ENCODE peak calls at places on chromosomes 16 and 17, in four cellular contexts. One of them, this sample, is unnamed.

GRCh38 chr16:4994719-4995434 is 36.7 kb downstream of the SEC14L5 start:
- DNase-seq in breast epithelium: no peak
- DNase-seq in uterus: no peak
- DNase-seq in GM12892: no peak
- DNase-seq in this sample: no peak

GRCh38 chr17:17073627-17074521 is 31.6 kb downstream of the MPRIP start:
- DNase-seq in breast epithelium: no peak
- DNase-seq in uterus: no peak
- DNase-seq in GM12892: no peak
- DNase-seq in this sample: no peak

GRCh38 chr17:72927146-72927545 is 165.3 kb downstream of the SLC39A11 start:
- DNase-seq in breast epithelium: no peak
- DNase-seq in uterus: no peak
- DNase-seq in GM12892: no peak
- DNase-seq in this sample: no peak

GRCh38 chr16:57522960-57523359 is 13.4 kb downstream of the CCDC102A start:
- DNase-seq in breast epithelium: no peak
- DNase-seq in uterus: no peak
- DNase-seq in GM12892: no peak
- DNase-seq in this sample: no peak

GRCh38 chr16:23940111-23940510 is 104.3 kb downstream of the PRKCB start:
- DNase-seq in breast epithelium: no peak
- DNase-seq in uterus: no peak
- DNase-seq in GM12892: no peak
- DNase-seq in this sample: no peak

GRCh38 chr17:73855933-73856332 is 211.7 kb upstream of the SDK2 start:
- DNase-seq in breast epithelium: no peak
- DNase-seq in uterus: no peak
- DNase-seq in GM12892: no peak
- DNase-seq in this sample: peak

GRCh38 chr16:31094088-31094423 is 541 bp downstream of the VKORC1 start:
- DNase-seq in breast epithelium: no peak
- DNase-seq in uterus: no peak
- DNase-seq in GM12892: no peak
- DNase-seq in this sample: no peak

GRCh38 chr16:57480754-57481230 is 5.5 kb downstream of the DOK4 start:
- DNase-seq in breast epithelium: no peak
- DNase-seq in uterus: no peak
- DNase-seq in GM12892: no peak
- DNase-seq in this sample: no peak

GRCh38 chr17:48550313-48551205 is 5.7 kb upstream of the HOXB2 start:
- DNase-seq in breast epithelium: no peak
- DNase-seq in uterus: no peak
- DNase-seq in GM12892: no peak
- DNase-seq in this sample: no peak

GRCh38 chr17:78144146-78144719 is 2.0 kb upstream of the C17orf99 start:
- DNase-seq in breast epithelium: peak
- DNase-seq in uterus: peak
- DNase-seq in GM12892: no peak
- DNase-seq in this sample: peak

GRCh38 chr17:42980766-42981397 is 517 bp downstream of the RUNDC1 start:
- DNase-seq in breast epithelium: no peak
- DNase-seq in uterus: no peak
- DNase-seq in GM12892: peak
- DNase-seq in this sample: peak

GRCh38 chr16:65837431-65837986 is 529.0 kb upstream of the CDH5 start:
- DNase-seq in breast epithelium: no peak
- DNase-seq in uterus: no peak
- DNase-seq in GM12892: no peak
- DNase-seq in this sample: peak

GRCh38 chr17:29615492-29616299 is 7.0 kb downstream of the CORO6 start:
- DNase-seq in breast epithelium: peak
- DNase-seq in uterus: peak
- DNase-seq in GM12892: peak
- DNase-seq in this sample: peak

GRCh38 chr17:58377005-58377660 is 25.1 kb upstream of the SUPT4H1 start:
- DNase-seq in breast epithelium: peak
- DNase-seq in uterus: no peak
- DNase-seq in GM12892: no peak
- DNase-seq in this sample: no peak

GRCh38 chr16:3142327-3142726 is 7.5 kb downstream of the ZNF213 start:
- DNase-seq in breast epithelium: no peak
- DNase-seq in uterus: no peak
- DNase-seq in GM12892: no peak
- DNase-seq in this sample: no peak

GRCh38 chr16:78786635-78787034 is 687.2 kb downstream of the WWOX start:
- DNase-seq in breast epithelium: no peak
- DNase-seq in uterus: no peak
- DNase-seq in GM12892: no peak
- DNase-seq in this sample: no peak

GRCh38 chr17:37043201-37043600 is 94.4 kb downstream of the AATF start:
- DNase-seq in breast epithelium: no peak
- DNase-seq in uterus: no peak
- DNase-seq in GM12892: no peak
- DNase-seq in this sample: no peak

GRCh38 chr17:43832976-43833829 is at the start of gene MPP3:
- DNase-seq in breast epithelium: peak
- DNase-seq in uterus: peak
- DNase-seq in GM12892: no peak
- DNase-seq in this sample: peak

GRCh38 chr16:86664518-86665318 is 86.4 kb downstream of the FOXL1 start:
- DNase-seq in breast epithelium: no peak
- DNase-seq in uterus: no peak
- DNase-seq in GM12892: no peak
- DNase-seq in this sample: peak

GRCh38 chr17:69857412-69857835 is 217.6 kb upstream of the KCNJ16 start:
- DNase-seq in breast epithelium: no peak
- DNase-seq in uterus: no peak
- DNase-seq in GM12892: no peak
- DNase-seq in this sample: peak

GRCh38 chr16:85785927-85786326 is 13.4 kb downstream of the EMC8 start:
- DNase-seq in breast epithelium: no peak
- DNase-seq in uterus: no peak
- DNase-seq in GM12892: no peak
- DNase-seq in this sample: no peak

GRCh38 chr17:2396568-2397246 is 4.2 kb downstream of the MNT start:
- DNase-seq in breast epithelium: peak
- DNase-seq in uterus: peak
- DNase-seq in GM12892: no peak
- DNase-seq in this sample: peak
- TF ChIP-seq POLR2A in breast epithelium: peak
- TF ChIP-seq POLR2A in uterus: peak
- TF ChIP-seq POLR2A in GM12892: peak
- TF ChIP-seq POLR2A in this sample: no peak

GRCh38 chr16:10971560-10971961 is 27.2 kb downstream of the CLEC16A start:
- DNase-seq in breast epithelium: peak
- DNase-seq in uterus: peak
- DNase-seq in GM12892: no peak
- DNase-seq in this sample: peak
- TF ChIP-seq POLR2A in breast epithelium: no peak
- TF ChIP-seq POLR2A in uterus: no peak
- TF ChIP-seq POLR2A in GM12892: no peak
- TF ChIP-seq POLR2A in this sample: no peak

GRCh38 chr16:67654069-67654911 is 5.8 kb downstream of the ACD start:
- DNase-seq in breast epithelium: no peak
- DNase-seq in uterus: no peak
- DNase-seq in GM12892: no peak
- DNase-seq in this sample: no peak

GRCh38 chr16:67652578-67653130 is 7.4 kb downstream of the ACD start:
- DNase-seq in breast epithelium: no peak
- DNase-seq in uterus: no peak
- DNase-seq in GM12892: no peak
- DNase-seq in this sample: peak

GRCh38 chr16:67655363-67655762 is 4.7 kb downstream of the ACD start:
- DNase-seq in breast epithelium: no peak
- DNase-seq in uterus: no peak
- DNase-seq in GM12892: no peak
- DNase-seq in this sample: no peak

GRCh38 chr16:67651847-67652246 is 6.9 kb downstream of the CARMIL2 start:
- DNase-seq in breast epithelium: no peak
- DNase-seq in uterus: no peak
- DNase-seq in GM12892: no peak
- DNase-seq in this sample: no peak

GRCh38 chr16:67653131-67654068 is 6.7 kb downstream of the ACD start:
- DNase-seq in breast epithelium: no peak
- DNase-seq in uterus: no peak
- DNase-seq in GM12892: no peak
- DNase-seq in this sample: no peak
- TF ChIP-seq POLR2A in breast epithelium: no peak
- TF ChIP-seq POLR2A in uterus: no peak
- TF ChIP-seq POLR2A in GM12892: no peak
- TF ChIP-seq POLR2A in this sample: no peak

DNA sequence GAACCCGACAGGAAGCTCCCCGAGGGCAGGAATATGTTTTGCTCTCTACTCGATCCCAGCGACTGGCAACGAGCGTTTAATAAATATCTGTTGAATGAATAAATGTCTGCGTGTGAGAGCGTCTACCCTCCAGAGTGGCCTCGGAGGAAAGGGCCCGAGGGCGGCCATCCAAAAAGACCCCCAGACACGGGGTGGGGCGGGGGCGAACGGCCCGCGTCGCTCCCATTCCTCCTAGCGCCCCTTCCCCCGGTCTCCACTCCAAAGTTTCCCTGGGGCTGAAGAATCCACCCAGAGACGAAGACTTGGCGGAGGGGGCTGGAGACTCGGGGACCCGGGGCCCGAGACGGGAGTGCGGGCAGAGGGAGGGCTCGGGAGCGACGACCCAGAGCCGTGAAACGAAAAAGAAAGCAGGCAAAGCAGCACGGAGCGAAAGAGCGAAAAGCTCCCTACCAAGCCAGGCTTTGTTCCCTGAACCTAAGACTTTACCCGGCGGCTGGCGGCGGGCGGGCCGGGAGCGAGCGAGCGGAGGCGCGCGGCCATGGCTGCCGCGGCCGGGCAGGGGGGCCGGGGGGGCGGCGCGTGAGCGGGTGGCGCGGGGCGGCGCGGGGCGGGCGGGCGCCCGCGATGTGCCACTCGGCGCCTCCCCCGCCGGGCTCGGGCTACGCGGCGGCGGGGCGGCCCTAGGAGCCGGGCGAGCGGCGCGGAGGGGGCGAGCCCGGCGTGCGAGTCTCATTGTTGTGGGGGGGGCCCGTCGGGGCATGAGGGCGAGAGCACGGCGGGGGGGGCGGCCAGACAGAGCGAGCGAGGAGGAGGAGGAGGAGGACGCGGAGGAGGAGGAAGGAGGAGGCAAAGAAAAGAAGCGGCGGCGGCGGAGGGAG is at the start of gene MLLT6:
- DNase-seq in breast epithelium: peak
- DNase-seq in uterus: peak
- DNase-seq in GM12892: peak
- DNase-seq in this sample: peak
- TF ChIP-seq POLR2A in breast epithelium: no peak
- TF ChIP-seq POLR2A in uterus: peak
- TF ChIP-seq POLR2A in GM12892: peak
- TF ChIP-seq POLR2A in this sample: no peak